ENCODE peak calls at places on chromosomes 12 and 14, in five cellular contexts. B is IMR-90, G is upper lobe of right lung, H is SK-N-SH, S is prostate gland. I is an unnamed sample.

GRCh38 chr14:93892923-93893549 is 34.1 kb upstream of the FAM181A start:
- DNase-seq in G (peak; percentile 85), B (peak; percentile 45), H (peak; percentile 78), S (peak; percentile 62), I (no peak)

GRCh38 chr12:24997970-24998582 is 49.2 kb upstream of the BCAT1 start:
- DNase-seq in H (no peak), S (no peak), B (peak; percentile 91), G (no peak), I (no peak)

GRCh38 chr12:43816168-43816567 is 10.1 kb upstream of the TWF1 start:
- DNase-seq in S (no peak), B (peak; percentile 20), G (no peak), H (no peak), I (no peak)

GRCh38 chr14:90660865-90661570 is 155.2 kb downstream of the TTC7B start:
- DNase-seq in S (no peak), H (no peak), G (peak; percentile 87), B (no peak), I (no peak)

GRCh38 chr12:132063491-132063890 is 80.6 kb downstream of the DDX51 start:
- DNase-seq in B (no peak), S (no peak), G (no peak), H (no peak), I (no peak)

GRCh38 chr12:49476091-49476490 is 62.7 kb upstream of the KCNH3 start:
- DNase-seq in B (no peak), G (no peak), S (no peak), H (no peak), I (no peak)

GRCh38 chr14:63713765-63714164 is 14.1 kb downstream of the SGPP1 start:
- DNase-seq in S (no peak), H (no peak), G (no peak), B (peak; percentile 51), I (no peak)

GRCh38 chr14:71592361-71592760 is 339.9 kb upstream of the RGS6 start:
- DNase-seq in H (no peak), B (no peak), G (no peak), S (no peak), I (no peak)

GRCh38 chr14:65639216-65639615 is 226.7 kb downstream of the FUT8 start:
- DNase-seq in B (peak; percentile 24), G (no peak), S (no peak), H (no peak), I (no peak)

GRCh38 chr12:81627336-81628189 is 131.6 kb downstream of the PPFIA2 start:
- DNase-seq in H (peak; percentile 26), G (no peak), S (peak; percentile 11), B (peak; percentile 36), I (no peak)

GRCh38 chr14:99389171-99389826 is 91.4 kb downstream of the SETD3 start:
- DNase-seq in B (peak; percentile 10), G (peak; percentile 79), H (peak; percentile 79), S (peak; percentile 21), I (no peak)

GRCh38 chr12:103832048-103832798 is 8.8 kb downstream of the NT5DC3 start:
- DNase-seq in B (no peak), G (no peak), H (no peak), S (no peak), I (no peak)

GRCh38 chr12:99619389-99620158 is 28.0 kb upstream of the GARIN6 start:
- DNase-seq in B (peak; percentile 4), G (no peak), S (no peak), H (peak; percentile 22), I (no peak)
- TF ChIP-seq CTCF in B (peak; percentile 56), G (peak; percentile 44), S (no peak), H (peak; percentile 65), I (peak; percentile 64)

GRCh38 chr14:51653096-51653814 is 1.5 kb downstream of the FRMD6 start:
- DNase-seq in G (no peak), H (no peak), B (peak; percentile 60), S (no peak), I (no peak)
- TF ChIP-seq CTCF in G (peak; percentile 31), H (peak; percentile 44), B (peak; percentile 24), S (peak; percentile 46), I (peak; percentile 78)

GRCh38 chr14:91876492-91876891 is 9.2 kb upstream of the TC2N start:
- DNase-seq in S (no peak), H (no peak), G (no peak), B (no peak), I (no peak)
- TF ChIP-seq CTCF in S (no peak), H (no peak), G (no peak), B (no peak), I (peak; percentile 32)

GRCh38 chr14:102980409-102980810 is 57.9 kb downstream of the AMN start:
- DNase-seq in S (no peak), B (no peak), G (no peak), H (no peak), I (no peak)

GRCh38 chr14:102984336-102985102 is 62.1 kb downstream of the AMN start:
- DNase-seq in H (no peak), B (no peak), G (no peak), S (no peak), I (no peak)

GRCh38 chr14:102983496-102983895 is 61.0 kb downstream of the AMN start:
- DNase-seq in B (no peak), G (no peak), S (no peak), H (no peak), I (no peak)

GRCh38 chr14:102985665-102986064 is 63.2 kb downstream of the AMN start:
- DNase-seq in B (no peak), S (peak; percentile 54), H (no peak), G (no peak), I (no peak)

DNA sequence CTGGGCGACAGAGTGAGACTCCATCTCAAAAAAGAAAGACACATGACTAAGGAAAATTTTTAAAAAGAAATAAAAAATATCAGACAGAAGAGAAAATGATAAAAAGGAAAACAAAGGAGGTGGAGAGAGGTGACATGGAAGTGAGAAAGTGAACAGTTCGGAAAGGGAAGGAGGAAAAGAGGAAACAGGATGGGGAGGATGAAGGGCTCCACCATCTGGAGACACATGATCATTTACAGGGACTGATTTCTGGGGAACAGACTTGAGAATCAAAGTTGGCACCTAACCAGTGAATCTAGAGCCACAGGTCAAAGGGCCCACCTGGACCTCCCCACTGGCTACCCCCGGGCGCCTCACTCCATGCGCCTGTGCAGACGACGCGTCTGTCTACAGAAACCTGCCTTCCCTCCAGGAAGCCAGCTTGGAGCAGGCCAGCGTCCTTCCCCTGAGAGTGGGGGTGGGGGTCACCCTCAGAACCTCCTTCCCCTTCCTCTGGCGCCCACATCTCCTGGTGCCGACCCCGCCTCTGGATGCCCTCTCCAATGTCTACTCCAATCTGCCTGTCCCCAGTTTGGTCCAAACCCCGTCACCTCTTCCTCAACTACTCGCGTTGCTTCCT is 60.5 kb downstream of the AMN start:
- DNase-seq in B (no peak), S (no peak), H (no peak), G (no peak), I (no peak)
- TF ChIP-seq CTCF in B (no peak), S (no peak), H (no peak), G (no peak), I (peak; percentile 37)

DNA sequence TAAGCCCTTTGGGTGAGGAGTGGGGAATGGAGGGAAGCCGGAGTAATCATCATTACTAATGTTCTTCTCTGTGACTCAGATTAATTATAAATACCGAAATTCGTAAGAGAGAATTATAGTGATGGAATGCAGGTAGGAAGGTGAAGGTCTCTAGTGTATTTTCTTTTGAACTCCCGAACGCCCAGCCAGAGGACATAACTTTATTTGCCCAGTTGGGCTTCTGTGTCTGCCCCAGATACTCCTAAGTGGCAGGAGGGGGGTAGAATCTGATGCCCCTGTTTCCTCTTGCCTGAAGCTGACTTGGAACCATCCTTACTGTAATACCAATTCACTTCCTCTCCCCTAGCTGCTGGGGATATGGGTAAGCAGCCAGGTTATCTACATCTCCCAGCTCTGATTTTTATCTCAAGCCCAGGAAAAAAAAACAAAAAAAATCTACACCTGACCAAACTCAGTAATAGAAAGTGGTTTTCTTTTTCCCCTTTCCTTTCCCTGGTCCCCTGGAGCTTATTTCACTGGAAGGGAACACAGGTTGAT is 84.4 kb upstream of the CISTR start:
- DNase-seq in B (no peak), S (no peak), H (no peak), G (no peak), I (no peak)
- TF ChIP-seq CTCF in B (no peak), S (no peak), H (no peak), G (no peak), I (no peak)

I was measured in chondrocyte.